ENCODE peak calls at places on chromosomes 5 and 9, in six cellular contexts. E is Daoy; F is cardiac fibroblast; N is NCI-H2029; L is activated T-cell treated with anti-CD3 and anti-CD28 coated beads for 24 hours; D is CD8-positive, alpha-beta memory T cell. J is an unnamed sample.

GRCh38 chr9:91555132-91555531 is 131.5 kb upstream of the NFIL3 start:
- DNase-seq in E (no peak), F (peak), N (no peak), L (no peak), D (no peak), J (no peak)

GRCh38 chr5:132860742-132861141 is 5.5 kb downstream of the GDF9 start:
- DNase-seq in E (no peak), F (no peak), N (no peak), L (no peak), D (no peak), J (no peak)

GRCh38 chr9:70924380-70924779 is 197.0 kb downstream of the TRPM3 start:
- DNase-seq in E (peak), F (peak), N (no peak), L (no peak), D (no peak), J (no peak)

GRCh38 chr9:29349050-29349449 is 1775.8 kb upstream of the C9orf72 start:
- DNase-seq in E (no peak), F (peak), N (no peak), L (no peak), D (no peak), J (no peak)

GRCh38 chr5:68505917-68506860 is 290.6 kb downstream of the PIK3R1 start:
- DNase-seq in E (peak), F (peak), N (peak), L (no peak), D (no peak), J (no peak)

GRCh38 chr5:114050087-114050486 is 311.8 kb upstream of the KCNN2 start:
- DNase-seq in E (no peak), F (no peak), N (no peak), L (no peak), D (no peak), J (no peak)

GRCh38 chr9:123336455-123336854 is 19.5 kb upstream of the CRB2 start:
- DNase-seq in E (no peak), F (no peak), N (no peak), L (no peak), D (no peak), J (no peak)

GRCh38 chr5:43428034-43428712 is 16.0 kb upstream of the CCL28 start:
- DNase-seq in E (peak), F (peak), N (no peak), L (no peak), D (no peak), J (no peak)

GRCh38 chr5:140828402-140828737 is 610 bp downstream of the PCDHA6 start:
- DNase-seq in E (peak), F (no peak), N (no peak), L (no peak), D (no peak), J (no peak)

GRCh38 chr5:119897537-119898370 is 268.4 kb downstream of the FAM170A start:
- DNase-seq in E (peak), F (peak), N (no peak), L (no peak), D (no peak), J (no peak)

GRCh38 chr9:14296462-14296861 is 17.5 kb downstream of the NFIB start:
- DNase-seq in E (no peak), F (no peak), N (no peak), L (no peak), D (no peak), J (no peak)

GRCh38 chr5:139246394-139246793 is 47.1 kb upstream of the MATR3 start:
- DNase-seq in E (peak), F (peak), N (no peak), L (peak), D (no peak), J (peak)

GRCh38 chr5:142941217-142941616 is 171.0 kb downstream of the ARHGAP26 start:
- DNase-seq in E (no peak), F (no peak), N (no peak), L (no peak), D (no peak), J (no peak)

GRCh38 chr5:139707445-139708003 is 59.4 kb downstream of the CXXC5 start:
- DNase-seq in E (no peak), F (no peak), N (peak), L (no peak), D (no peak), J (no peak)

GRCh38 chr5:146013761-146014160 is 77.4 kb downstream of the SH3RF2 start:
- DNase-seq in E (no peak), F (no peak), N (no peak), L (no peak), D (no peak), J (no peak)

GRCh38 chr5:140073296-140073695 is 30.2 kb upstream of the NRG2 start:
- DNase-seq in E (no peak), F (peak), N (no peak), L (no peak), D (peak), J (no peak)

GRCh38 chr5:118968925-118969375 is 19.4 kb downstream of the DTWD2 start:
- DNase-seq in E (peak), F (no peak), N (no peak), L (no peak), D (no peak), J (no peak)

GRCh38 chr9:133742849-133743444 is 4.8 kb upstream of the SARDH start:
- DNase-seq in E (peak), F (peak), N (peak), L (peak), D (peak), J (peak)

GRCh38 chr5:127243011-127243410 is 47.6 kb upstream of the MEGF10 start:
- DNase-seq in E (no peak), F (no peak), N (no peak), L (no peak), D (no peak), J (no peak)

GRCh38 chr5:91072891-91073290 is 310.2 kb downstream of the ARRDC3 start:
- DNase-seq in E (no peak), F (peak), N (no peak), L (no peak), D (no peak), J (no peak)

GRCh38 chr9:63859475-63860215 is 1425.4 kb downstream of the FOXD4L5 start:
- DNase-seq in E (peak), F (peak), N (no peak), L (no peak), D (peak), J (peak)

GRCh38 chr9:109843651-109844050 is 63.7 kb downstream of the PALM2AKAP2 start:
- DNase-seq in E (no peak), F (no peak), N (no peak), L (no peak), D (no peak), J (no peak)

GRCh38 chr5:18281947-18282557 is 647.8 kb downstream of the TAF11L14 start:
- DNase-seq in E (peak), F (peak), N (peak), L (no peak), D (no peak), J (no peak)

GRCh38 chr5:154593091-154593490 is 115.1 kb upstream of the HAND1 start:
- DNase-seq in E (no peak), F (peak), N (no peak), L (no peak), D (no peak), J (no peak)

GRCh38 chr5:54298947-54299346 is 11.4 kb downstream of the ARL15 start:
- DNase-seq in E (no peak), F (no peak), N (no peak), L (no peak), D (no peak), J (no peak)

GRCh38 chr9:92706218-92706940 is 36.4 kb upstream of the IPPK start:
- DNase-seq in E (peak), F (peak), N (peak), L (peak), D (no peak), J (peak)

GRCh38 chr9:79651251-79651795 is 79.6 kb downstream of the TLE4 start:
- DNase-seq in E (no peak), F (no peak), N (no peak), L (no peak), D (no peak), J (no peak)

GRCh38 chr5:160312139-160312959 is at the start of gene CCNJL:
- DNase-seq in E (peak), F (peak), N (peak), L (no peak), D (no peak), J (no peak)

GRCh38 chr9:137723396-137724113 is 104.8 kb downstream of the EHMT1 start:
- DNase-seq in E (no peak), F (no peak), N (no peak), L (no peak), D (peak), J (no peak)

GRCh38 chr9:81664638-81665513 is 24.5 kb downstream of the TLE1 start:
- DNase-seq in E (no peak), F (no peak), N (no peak), L (no peak), D (no peak), J (no peak)

GRCh38 chr9:24245988-24246387 is 299.7 kb downstream of the IZUMO3 start:
- DNase-seq in E (no peak), F (peak), N (no peak), L (no peak), D (no peak), J (no peak)

GRCh38 chr9:89756891-89757537 is 152.2 kb downstream of the GADD45G start:
- DNase-seq in E (no peak), F (no peak), N (no peak), L (no peak), D (no peak), J (no peak)

GRCh38 chr9:124632077-124632621 is 125.0 kb upstream of the NR5A1 start:
- DNase-seq in E (no peak), F (peak), N (no peak), L (no peak), D (no peak), J (no peak)

GRCh38 chr5:131640043-131640856 is 5.2 kb upstream of the RAPGEF6 start:
- DNase-seq in E (no peak), F (peak), N (no peak), L (peak), D (peak), J (peak)

GRCh38 chr9:98701576-98701975 is 7.2 kb downstream of the GABBR2 start:
- DNase-seq in E (no peak), F (no peak), N (no peak), L (no peak), D (no peak), J (no peak)

GRCh38 chr5:137627293-137627692 is 108.6 kb downstream of the KLHL3 start:
- DNase-seq in E (no peak), F (no peak), N (peak), L (no peak), D (no peak), J (no peak)

GRCh38 chr9:1219284-1219683 is 169.1 kb downstream of the DMRT2 start:
- DNase-seq in E (peak), F (no peak), N (no peak), L (no peak), D (no peak), J (no peak)

GRCh38 chr5:121634946-121635345 is 216.7 kb upstream of the FTMT start:
- DNase-seq in E (no peak), F (no peak), N (no peak), L (no peak), D (no peak), J (no peak)